ENCODE peak calls at places on chromosomes 2 and 18, in ten cellular contexts. R, I, X, K, W, G, O, T, M and H are unnamed samples.

GRCh38 chr2:15909736-15910135 is 30.6 kb upstream of the MYCN start:
- DNase-seq in G (no peak), X (no peak), R (no peak), M (no peak), I (no peak), O (no peak), W (no peak), K (no peak), T (no peak), H (no peak)

GRCh38 chr2:186853871-186854435 is 5.0 kb upstream of the ZSWIM2 start:
- DNase-seq in W (no peak), O (no peak), I (no peak), R (no peak), T (no peak), X (no peak), M (no peak), K (no peak), G (peak; percentile 92), H (no peak)

GRCh38 chr2:98643496-98644100 is 35.2 kb downstream of the UNC50 start:
- DNase-seq in T (no peak), R (no peak), M (no peak), X (no peak), K (no peak), I (no peak), O (no peak), G (no peak), W (no peak), H (no peak)

GRCh38 chr2:175903384-175903936 is 98.6 kb downstream of the LNPK start:
- DNase-seq in I (no peak), M (no peak), T (no peak), K (no peak), G (no peak), R (no peak), W (no peak), X (no peak), O (no peak), H (no peak)

GRCh38 chr2:25207078-25207545 is 38.7 kb upstream of the POMC start:
- DNase-seq in K (no peak), M (no peak), X (no peak), R (no peak), T (no peak), O (no peak), W (no peak), G (no peak), I (no peak), H (no peak)

GRCh38 chr2:71596011-71596410 is 142.7 kb downstream of the DYSF start:
- DNase-seq in R (no peak), O (no peak), I (no peak), G (peak; percentile 46), K (no peak), M (no peak), X (no peak), W (no peak), T (peak; percentile 8), H (no peak)

GRCh38 chr2:15729709-15730544 is 138.3 kb downstream of the DDX1 start:
- DNase-seq in T (no peak), R (peak; percentile 1), O (no peak), G (no peak), I (no peak), M (no peak), W (no peak), X (no peak), K (no peak), H (no peak)

GRCh38 chr2:231058761-231059550 is 2.3 kb downstream of the PSMD1 start:
- DNase-seq in G (no peak), W (no peak), O (no peak), T (no peak), R (no peak), M (no peak), K (no peak), I (no peak), X (no peak), H (no peak)

GRCh38 chr2:74577448-74577847 is 22.9 kb downstream of the DOK1 start:
- DNase-seq in R (no peak), G (no peak), M (no peak), I (no peak), O (no peak), X (no peak), T (no peak), K (no peak), W (no peak), H (no peak)

GRCh38 chr18:9802175-9802747 is 83.5 kb upstream of the TXNDC2 start:
- DNase-seq in R (no peak), K (no peak), I (no peak), G (no peak), O (no peak), T (no peak), X (no peak), M (no peak), W (no peak), H (no peak)

GRCh38 chr2:81706856-81707255 is 1402.3 kb upstream of the LRRTM1 start:
- DNase-seq in M (no peak), R (no peak), I (no peak), W (no peak), T (no peak), G (no peak), O (no peak), K (no peak), X (no peak), H (no peak)

GRCh38 chr2:147460140-147460539 is 384.7 kb upstream of the ACVR2A start:
- DNase-seq in G (no peak), R (no peak), M (no peak), T (no peak), W (no peak), I (no peak), X (no peak), K (no peak), O (no peak), H (no peak)

GRCh38 chr18:77131100-77131651 is 1.4 kb downstream of the MBP start:
- DNase-seq in W (no peak), I (no peak), O (no peak), X (peak; percentile 46), G (no peak), M (no peak), R (no peak), K (no peak), T (no peak), H (no peak)

GRCh38 chr2:187051350-187051749 is 202.4 kb upstream of the ZSWIM2 start:
- DNase-seq in M (no peak), R (no peak), G (no peak), O (no peak), T (no peak), K (no peak), W (no peak), I (no peak), X (no peak), H (no peak)

GRCh38 chr2:6352906-6353515 is 512.7 kb downstream of the CMPK2 start:
- DNase-seq in R (peak; percentile 71), G (no peak), W (no peak), K (peak; percentile 33), T (peak; percentile 11), M (peak; percentile 56), I (no peak), O (no peak), X (peak; percentile 71), H (no peak)

GRCh38 chr18:67600181-67600631 is 83.7 kb upstream of the DSEL start:
- DNase-seq in K (no peak), I (no peak), R (no peak), G (no peak), W (no peak), X (no peak), T (no peak), M (no peak), O (no peak), H (no peak)

GRCh38 chr18:37525302-37525585 is 40.4 kb downstream of the CELF4 start:
- DNase-seq in T (no peak), G (no peak), X (no peak), R (no peak), I (no peak), O (no peak), W (no peak), K (no peak), M (no peak), H (no peak)

GRCh38 chr2:8684885-8685696 is 3.2 kb downstream of the ID2 start:
- DNase-seq in K (peak; percentile 59), T (peak; percentile 58), W (no peak), M (no peak), X (peak; percentile 86), O (no peak), G (no peak), R (peak; percentile 60), I (peak; percentile 45), H (peak; percentile 49)

GRCh38 chr2:3282056-3282998 is 95.3 kb downstream of the EIPR1 start:
- DNase-seq in O (no peak), T (peak; percentile 67), I (no peak), G (no peak), X (no peak), R (peak; percentile 10), K (no peak), M (no peak), W (no peak), H (no peak)

GRCh38 chr2:109447251-109447661 is 166.5 kb downstream of the SEPTIN10 start:
- DNase-seq in X (no peak), W (no peak), T (no peak), R (no peak), K (no peak), O (no peak), G (peak; percentile 15), M (no peak), I (no peak), H (no peak)
- TF ChIP-seq POLR2AphosphoS5 in X (no peak), W (no peak), T (no peak), R (no peak), K (no peak), O (no peak), G (no peak), M (no peak), I (no peak), H (no peak)

GRCh38 chr2:218400167-218400929 is 680 bp downstream of the CTDSP1 start:
- DNase-seq in W (peak; percentile 47), G (peak; percentile 48), I (no peak), R (no peak), M (no peak), T (no peak), O (peak; percentile 51), K (no peak), X (peak; percentile 61), H (no peak)
- TF ChIP-seq POLR2A in W (no peak), G (no peak), I (no peak), R (no peak), M (no peak), T (no peak), O (no peak), K (no peak), X (peak; percentile 68), H (no peak)

DNA sequence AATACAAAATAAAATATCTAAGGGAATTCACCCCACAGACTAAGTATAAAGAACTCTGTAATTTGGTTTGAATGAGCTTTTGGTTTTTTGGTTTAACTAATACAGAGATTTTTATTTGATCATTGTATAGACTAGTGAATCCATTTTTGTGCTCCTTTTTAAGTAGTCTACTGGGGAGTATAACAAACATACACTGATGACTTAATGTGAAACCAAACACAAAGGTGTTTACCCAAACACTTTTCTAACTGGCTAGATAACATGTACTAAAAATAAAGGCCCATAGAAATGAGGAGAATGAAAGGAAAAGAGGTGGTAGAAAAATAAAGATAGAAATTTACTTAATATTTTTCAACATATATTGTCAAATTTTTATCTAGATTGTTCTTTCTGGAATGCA is 146.0 kb downstream of the NRXN1 start:
- DNase-seq in T (no peak), X (no peak), R (no peak), M (no peak), W (no peak), I (no peak), G (no peak), K (no peak), O (no peak), H (no peak)
- TF ChIP-seq POLR2AphosphoS5 in T (no peak), X (no peak), R (no peak), M (no peak), W (no peak), I (no peak), G (no peak), K (no peak), O (no peak), H (no peak)

GRCh38 chr2:240136013-240136670 is at the start of gene COPS9:
- DNase-seq in T (peak; percentile 77), W (peak; percentile 98), R (peak; percentile 89), X (peak; percentile 88), G (peak; percentile 85), K (peak; percentile 76), I (peak; percentile 61), M (no peak), O (peak; percentile 99), H (peak; percentile 73)
- TF ChIP-seq POLR2A in T (no peak), W (peak; percentile 82), R (no peak), X (peak; percentile 58), G (peak; percentile 72), K (peak; percentile 85), I (no peak), M (no peak), O (no peak), H (no peak)